ENCODE peak calls at places on chromosomes 4 and X, in four cellular contexts. N, Z, A and O are unnamed samples.

GRCh38 chr4:89000844-89001360 is 56.1 kb downstream of the FAM13A start:
- DNase-seq in N (no peak), Z (peak), A (peak), O (peak)

GRCh38 chr4:80812145-80812544 is 218.4 kb upstream of the BMP3 start:
- DNase-seq in N (no peak), Z (no peak), A (no peak), O (no peak)

GRCh38 chr4:68466751-68467150 is 19.5 kb downstream of the TMPRSS11E start:
- DNase-seq in N (no peak), Z (no peak), A (peak), O (no peak)

GRCh38 chr4:64497526-64497925 is 88.3 kb upstream of the TECRL start:
- DNase-seq in N (no peak), Z (no peak), A (no peak), O (no peak)

GRCh38 chrX:68830486-68831404 is 1.9 kb downstream of the EFNB1 start:
- DNase-seq in N (peak), Z (no peak), A (no peak), O (no peak)

GRCh38 chr4:162201673-162202072 is 37.9 kb upstream of the FSTL5 start:
- DNase-seq in N (no peak), Z (no peak), A (no peak), O (no peak)

GRCh38 chrX:148609766-148610698 is 109.6 kb downstream of the AFF2 start:
- DNase-seq in N (no peak), Z (no peak), A (peak), O (peak)

GRCh38 chr4:76570141-76570989 is 135.3 kb downstream of the SHROOM3 start:
- DNase-seq in N (no peak), Z (peak), A (peak), O (no peak)

GRCh38 chrX:115582871-115583729 is 22.1 kb downstream of the PLS3 start:
- DNase-seq in N (no peak), Z (peak), A (peak), O (peak)

GRCh38 chrX:103356897-103357296 is 591 bp downstream of the TCEAL9 start:
- DNase-seq in N (no peak), Z (no peak), A (no peak), O (no peak)

GRCh38 chr4:23717528-23718248 is 172.2 kb downstream of the PPARGC1A start:
- DNase-seq in N (no peak), Z (peak), A (peak), O (peak)

GRCh38 chr4:15920723-15921591 is 17.6 kb downstream of the FGFBP1 start:
- DNase-seq in N (peak), Z (peak), A (peak), O (no peak)

GRCh38 chr4:52780627-52781354 is 29.6 kb upstream of the ERVMER34-1 start:
- DNase-seq in N (no peak), Z (peak), A (no peak), O (peak)

GRCh38 chrX:19728083-19728648 is 159.2 kb downstream of the SH3KBP1 start:
- DNase-seq in N (no peak), Z (no peak), A (no peak), O (no peak)

GRCh38 chrX:86103061-86103460 is 45.2 kb upstream of the DACH2 start:
- DNase-seq in N (no peak), Z (no peak), A (no peak), O (peak)

GRCh38 chr4:125368161-125368560 is 53.4 kb downstream of the FAT4 start:
- DNase-seq in N (no peak), Z (peak), A (peak), O (no peak)
- H3K4me3 ChIP-seq in N (no peak), Z (no peak), A (peak), O (no peak)

DNA sequence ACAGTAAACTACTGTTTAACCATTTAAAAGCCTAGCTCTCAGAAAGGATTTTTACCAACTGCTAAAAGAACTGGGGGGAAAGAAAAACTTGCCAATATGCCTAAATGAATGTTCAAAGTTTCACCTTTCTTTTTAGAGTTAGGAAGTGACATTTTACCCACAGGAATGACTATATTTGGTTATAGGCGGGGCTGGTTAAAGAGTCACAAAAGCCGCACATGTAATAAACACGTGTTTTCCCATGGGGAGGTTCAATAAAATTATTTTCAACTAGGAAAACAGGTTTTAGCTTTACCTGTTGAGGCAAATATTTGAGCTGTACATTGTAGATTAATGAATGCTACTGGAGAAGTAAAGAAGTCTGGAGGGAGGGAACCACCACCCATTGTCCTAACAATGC is 41.6 kb upstream of the UGDH start:
- DNase-seq in N (no peak), Z (no peak), A (no peak), O (no peak)
- H3K4me3 ChIP-seq in N (no peak), Z (no peak), A (no peak), O (no peak)

GRCh38 chr4:155107059-155107458 is 101.4 kb upstream of the NPY2R start:
- DNase-seq in N (no peak), Z (no peak), A (no peak), O (no peak)
- H3K4me3 ChIP-seq in N (no peak), Z (no peak), A (no peak), O (no peak)

DNA sequence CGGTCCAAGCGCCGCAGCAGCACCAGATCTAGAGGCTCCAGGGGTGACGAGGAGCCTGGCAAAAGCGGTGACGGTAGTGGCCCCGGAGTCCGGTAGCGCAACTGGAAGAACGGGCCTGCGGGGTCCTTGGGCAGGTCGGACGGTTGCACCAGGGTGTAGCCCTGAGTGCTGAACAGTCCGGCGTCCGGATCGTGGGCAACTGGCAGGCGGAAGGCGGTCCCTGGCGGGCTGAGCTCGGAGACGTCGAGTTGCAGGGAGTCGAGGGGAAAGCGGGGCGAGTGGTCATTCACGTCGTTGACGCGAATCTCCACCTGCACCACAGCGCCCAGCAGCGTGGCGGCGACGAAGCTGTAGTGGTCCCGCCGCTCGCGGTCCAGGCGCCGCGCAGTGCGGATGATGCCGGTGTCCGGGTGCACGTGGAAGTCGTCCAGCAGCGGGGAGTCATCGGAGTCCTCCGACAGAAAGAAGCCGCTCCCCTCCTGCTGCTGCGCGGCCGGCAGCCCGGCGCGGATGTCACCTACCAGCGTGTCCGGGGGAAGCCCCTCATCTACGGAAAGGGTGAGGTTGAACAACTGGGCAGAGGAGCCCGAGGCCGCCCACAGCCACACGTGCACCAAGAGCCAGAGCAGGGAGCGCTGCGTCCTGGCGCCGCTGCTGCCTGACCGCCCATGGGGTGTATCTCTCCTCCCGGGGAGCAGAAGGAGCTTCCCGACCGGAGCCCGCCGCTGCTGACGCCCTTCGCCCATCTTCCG is 834 bp downstream of the DCHS2 start:
- DNase-seq in N (peak), Z (no peak), A (no peak), O (no peak)
- H3K4me3 ChIP-seq in N (peak), Z (no peak), A (no peak), O (peak)

GRCh38 chrX:626745-627509 is 3.7 kb upstream of the SHOX start:
- DNase-seq in N (peak), Z (no peak), A (no peak), O (no peak)

GRCh38 chrX:625137-625691 is 5.4 kb upstream of the SHOX start:
- DNase-seq in N (no peak), Z (no peak), A (no peak), O (no peak)

GRCh38 chrX:623268-623598 is 7.4 kb upstream of the SHOX start:
- DNase-seq in N (no peak), Z (no peak), A (no peak), O (no peak)

GRCh38 chrX:622104-622503 is 8.5 kb upstream of the SHOX start:
- DNase-seq in N (no peak), Z (no peak), A (no peak), O (no peak)

DNA sequence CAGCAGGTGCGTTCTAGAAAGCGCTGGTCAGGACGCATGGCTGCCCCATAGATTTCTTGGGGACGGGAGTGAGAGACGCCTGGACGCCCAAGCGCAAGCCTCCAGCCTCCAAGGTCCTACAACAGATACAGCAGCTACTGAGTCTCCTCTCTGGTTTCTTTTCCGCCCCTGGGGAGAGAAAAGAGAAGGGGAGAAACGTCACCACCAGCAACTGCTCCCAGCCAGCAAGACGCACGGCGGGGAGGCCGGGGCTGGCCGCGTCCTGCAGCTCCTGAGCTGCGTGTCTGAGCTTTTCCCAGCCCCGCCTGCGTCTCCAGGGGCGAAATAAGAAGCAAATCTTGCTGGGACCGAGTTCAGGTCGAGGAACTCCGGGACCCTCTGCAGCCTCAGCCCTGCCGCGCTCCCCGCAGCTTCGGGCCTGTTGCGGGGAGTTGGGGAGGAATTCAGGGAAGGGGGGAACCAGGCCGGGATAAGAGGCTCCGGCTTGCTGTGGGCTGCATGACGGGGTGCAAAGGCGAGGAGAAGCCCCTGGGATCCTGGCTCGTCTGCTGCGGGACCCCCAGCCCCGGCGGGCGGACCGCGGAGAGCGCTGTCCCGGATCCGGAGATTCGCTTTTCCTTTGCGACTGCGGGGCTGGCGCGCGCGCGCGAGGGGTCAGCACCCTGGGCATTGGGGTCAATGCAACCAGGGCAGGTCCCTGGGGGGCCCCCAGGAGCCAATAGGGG is 6.8 kb upstream of the SHOX start:
- DNase-seq in N (no peak), Z (peak), A (no peak), O (no peak)
- H3K4me3 ChIP-seq in N (no peak), Z (no peak), A (no peak), O (no peak)

GRCh38 chr4:70712604-70713452 is 8.9 kb upstream of the RUFY3 start:
- DNase-seq in N (no peak), Z (no peak), A (no peak), O (no peak)
- H3K4me3 ChIP-seq in N (no peak), Z (no peak), A (no peak), O (no peak)

GRCh38 chr4:153468587-153468986 is 2.4 kb downstream of the TMEM131L start:
- DNase-seq in N (no peak), Z (no peak), A (peak), O (no peak)

GRCh38 chr4:153474251-153474650 is 8.1 kb downstream of the TMEM131L start:
- DNase-seq in N (no peak), Z (no peak), A (no peak), O (no peak)

GRCh38 chr4:153472122-153473037 is 6.2 kb downstream of the TMEM131L start:
- DNase-seq in N (no peak), Z (no peak), A (no peak), O (no peak)

GRCh38 chr4:153467897-153468262 is 1.7 kb downstream of the TMEM131L start:
- DNase-seq in N (no peak), Z (peak), A (peak), O (no peak)

DNA sequence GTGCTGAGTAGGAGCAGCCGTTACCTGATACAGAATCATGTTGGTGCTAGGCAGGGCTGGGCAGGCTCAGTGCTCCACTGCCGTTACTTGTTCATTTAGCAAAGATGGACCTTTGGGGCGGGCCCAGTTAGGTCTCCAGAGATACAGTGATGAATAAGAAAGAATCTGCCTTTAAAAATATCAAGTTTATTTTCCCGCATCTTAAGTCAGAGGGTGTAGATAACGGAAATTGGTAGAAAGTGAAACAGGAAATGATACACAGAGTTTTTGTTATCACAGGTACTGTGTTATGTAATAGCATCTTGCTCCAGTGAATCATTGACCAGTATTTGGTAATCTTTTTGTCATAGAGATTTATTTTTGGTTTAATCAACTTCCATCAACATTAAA is 5.5 kb downstream of the TMEM131L start:
- DNase-seq in N (no peak), Z (no peak), A (peak), O (no peak)
- H3K4me3 ChIP-seq in N (no peak), Z (no peak), A (no peak), O (no peak)

DNA sequence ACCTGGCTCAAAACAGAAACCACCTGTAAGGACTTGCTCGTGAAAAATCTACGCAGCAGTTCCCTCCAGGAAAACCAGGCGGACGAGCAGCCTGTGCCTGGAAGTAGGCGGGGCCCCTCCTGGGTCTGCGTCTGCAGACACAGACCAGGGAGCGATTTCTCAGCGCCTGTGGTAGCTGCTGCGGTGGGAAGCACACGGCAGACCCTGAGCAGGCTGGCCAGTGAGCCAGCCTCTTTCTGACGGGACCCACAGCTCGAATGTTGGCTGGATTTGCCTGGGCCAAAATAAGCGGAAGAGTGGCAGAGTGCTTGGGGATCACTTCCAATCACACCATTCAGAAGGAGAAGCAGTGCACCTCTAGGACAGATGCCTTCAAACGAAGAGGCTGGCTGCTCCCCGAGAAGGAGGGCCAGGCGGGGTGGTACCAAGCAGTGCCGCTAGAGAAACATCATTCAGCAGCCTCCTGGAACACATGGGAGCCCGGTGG is 86.0 kb downstream of the GATB start:
- DNase-seq in N (peak), Z (peak), A (peak), O (no peak)
- H3K4me3 ChIP-seq in N (peak), Z (no peak), A (no peak), O (no peak)

GRCh38 chrX:122434942-122435341 is 749.1 kb upstream of the GRIA3 start:
- DNase-seq in N (no peak), Z (no peak), A (no peak), O (no peak)
- H3K4me3 ChIP-seq in N (no peak), Z (no peak), A (no peak), O (no peak)